ENCODE peak calls at places on chromosomes 7 and 10, in nine cellular contexts. One of them, this sample, is unnamed. For H3K4me1, the result is how much of the 10 kb centered on the place peaks cover.

GRCh38 chr10:48306870-48307531 is 524 bp downstream of the MAPK8 start:
- DNase-seq in fibroblast of lung: peak
- DNase-seq in right atrium auricular region: peak
- DNase-seq in transverse colon: peak
- DNase-seq in suprapubic skin: peak
- DNase-seq in GM12878: no peak
- DNase-seq in testis: peak
- DNase-seq in tibial nerve: peak
- DNase-seq in right lobe of liver: no peak
- DNase-seq in this sample: peak

GRCh38 chr7:132161231-132161915 is 414.9 kb downstream of the PLXNA4 start:
- DNase-seq in fibroblast of lung: peak
- DNase-seq in right atrium auricular region: no peak
- DNase-seq in transverse colon: no peak
- DNase-seq in suprapubic skin: no peak
- DNase-seq in GM12878: no peak
- DNase-seq in testis: peak
- DNase-seq in tibial nerve: no peak
- DNase-seq in right lobe of liver: no peak
- DNase-seq in this sample: no peak

GRCh38 chr7:65219623-65220022 is 154.0 kb upstream of the ZNF92 start:
- DNase-seq in fibroblast of lung: no peak
- DNase-seq in right atrium auricular region: no peak
- DNase-seq in transverse colon: no peak
- DNase-seq in suprapubic skin: no peak
- DNase-seq in GM12878: no peak
- DNase-seq in testis: no peak
- DNase-seq in tibial nerve: no peak
- DNase-seq in right lobe of liver: no peak
- DNase-seq in this sample: no peak

GRCh38 chr10:112774210-112774609 is 175.8 kb upstream of the TCF7L2 start:
- DNase-seq in fibroblast of lung: no peak
- DNase-seq in right atrium auricular region: no peak
- DNase-seq in transverse colon: no peak
- DNase-seq in suprapubic skin: no peak
- DNase-seq in GM12878: no peak
- DNase-seq in testis: no peak
- DNase-seq in tibial nerve: no peak
- DNase-seq in right lobe of liver: no peak
- DNase-seq in this sample: no peak

GRCh38 chr7:87156709-87157108 is 4.5 kb downstream of the DMTF1 start:
- DNase-seq in fibroblast of lung: peak
- DNase-seq in right atrium auricular region: no peak
- DNase-seq in transverse colon: no peak
- DNase-seq in suprapubic skin: no peak
- DNase-seq in GM12878: no peak
- DNase-seq in testis: no peak
- DNase-seq in tibial nerve: no peak
- DNase-seq in right lobe of liver: no peak
- DNase-seq in this sample: no peak

GRCh38 chr10:71268247-71268691 is 50.8 kb upstream of the SLC29A3 start:
- DNase-seq in fibroblast of lung: peak
- DNase-seq in right atrium auricular region: no peak
- DNase-seq in transverse colon: no peak
- DNase-seq in suprapubic skin: no peak
- DNase-seq in GM12878: no peak
- DNase-seq in testis: peak
- DNase-seq in tibial nerve: no peak
- DNase-seq in right lobe of liver: no peak
- DNase-seq in this sample: no peak

GRCh38 chr10:102342958-102343357 is 52.5 kb upstream of the NFKB2 start:
- DNase-seq in fibroblast of lung: peak
- DNase-seq in right atrium auricular region: no peak
- DNase-seq in transverse colon: no peak
- DNase-seq in suprapubic skin: no peak
- DNase-seq in GM12878: no peak
- DNase-seq in testis: no peak
- DNase-seq in tibial nerve: no peak
- DNase-seq in right lobe of liver: no peak
- DNase-seq in this sample: peak

GRCh38 chr7:157568785-157569584 is 232.2 kb downstream of the DNAJB6 start:
- DNase-seq in fibroblast of lung: peak
- DNase-seq in right atrium auricular region: peak
- DNase-seq in transverse colon: peak
- DNase-seq in suprapubic skin: no peak
- DNase-seq in GM12878: no peak
- DNase-seq in testis: peak
- DNase-seq in tibial nerve: peak
- DNase-seq in right lobe of liver: no peak
- DNase-seq in this sample: no peak

GRCh38 chr10:98150544-98150943 is 16.1 kb downstream of the R3HCC1L start:
- DNase-seq in fibroblast of lung: peak
- DNase-seq in right atrium auricular region: no peak
- DNase-seq in transverse colon: no peak
- DNase-seq in suprapubic skin: no peak
- DNase-seq in GM12878: no peak
- DNase-seq in testis: no peak
- DNase-seq in tibial nerve: no peak
- DNase-seq in right lobe of liver: no peak
- DNase-seq in this sample: no peak

DNA sequence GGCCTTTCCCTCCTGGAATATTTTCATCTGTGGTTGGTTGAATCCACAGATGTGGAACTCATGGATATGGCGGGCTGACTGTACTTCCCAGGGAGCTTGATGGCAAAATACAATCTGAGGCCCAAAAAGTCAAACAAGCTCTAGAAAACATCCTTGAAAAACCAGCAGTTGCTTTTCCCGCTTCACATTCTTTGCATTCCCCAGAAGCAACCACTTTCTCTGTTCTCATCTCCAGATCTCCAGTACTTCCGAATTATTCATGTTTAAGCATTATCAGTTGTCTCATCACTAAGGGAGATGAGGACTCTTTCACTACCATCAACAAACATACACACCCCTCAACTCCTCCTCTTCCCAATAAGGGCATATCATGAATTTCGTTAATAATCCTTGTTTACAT is 55.3 kb downstream of the KIF5B start:
- DNase-seq in fibroblast of lung: peak
- DNase-seq in right atrium auricular region: no peak
- DNase-seq in transverse colon: no peak
- DNase-seq in suprapubic skin: no peak
- DNase-seq in GM12878: no peak
- DNase-seq in testis: no peak
- DNase-seq in tibial nerve: no peak
- DNase-seq in right lobe of liver: no peak
- DNase-seq in this sample: peak
- H3K27ac ChIP-seq in fibroblast of lung: no peak
- H3K27ac ChIP-seq in right atrium auricular region: no peak
- H3K27ac ChIP-seq in transverse colon: no peak
- H3K27ac ChIP-seq in suprapubic skin: no peak
- H3K27ac ChIP-seq in GM12878: no peak
- H3K27ac ChIP-seq in testis: no peak
- H3K27ac ChIP-seq in tibial nerve: no peak
- H3K27ac ChIP-seq in right lobe of liver: no peak
- H3K27ac ChIP-seq in this sample: no peak

DNA sequence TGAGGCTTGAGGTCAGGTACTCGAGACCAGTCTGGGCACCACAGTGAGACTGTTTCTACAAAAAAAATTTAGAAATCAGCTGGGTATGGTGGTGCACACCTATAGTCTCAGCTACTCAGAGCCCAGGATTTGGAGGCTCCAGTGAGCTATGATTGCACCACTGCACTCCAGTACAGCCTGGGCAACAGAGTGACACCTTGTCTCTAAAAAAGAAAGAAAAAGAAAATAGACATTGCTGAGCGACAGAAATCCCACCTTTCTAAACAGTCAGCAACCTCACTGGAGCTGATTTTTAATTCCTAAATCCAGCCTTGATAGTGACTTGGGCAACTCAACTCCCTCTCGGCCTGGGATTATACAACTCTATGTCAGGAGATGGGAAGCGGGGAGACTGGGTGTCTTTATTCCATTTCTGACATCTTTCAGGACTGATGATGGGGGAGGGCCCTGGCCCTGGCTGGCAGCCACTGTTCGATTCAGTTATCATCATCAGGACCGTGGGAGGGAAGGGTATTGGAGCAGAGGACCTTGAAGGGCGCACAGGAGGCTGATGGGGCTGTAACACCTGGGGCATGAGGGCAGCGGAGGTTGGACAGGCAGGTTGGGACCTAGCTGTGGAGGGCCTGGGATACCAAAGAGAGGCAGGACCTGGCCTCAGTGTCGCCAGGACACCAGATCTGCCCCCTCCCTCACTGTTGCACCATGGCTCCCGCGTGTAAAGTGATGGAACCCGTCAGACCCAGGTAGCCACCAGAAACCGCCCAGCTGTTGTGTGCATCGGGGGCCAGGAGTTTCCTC is 14.7 kb downstream of the HSPB1 start:
- DNase-seq in fibroblast of lung: no peak
- DNase-seq in right atrium auricular region: no peak
- DNase-seq in transverse colon: no peak
- DNase-seq in suprapubic skin: no peak
- DNase-seq in GM12878: no peak
- DNase-seq in testis: peak
- DNase-seq in tibial nerve: no peak
- DNase-seq in right lobe of liver: no peak
- DNase-seq in this sample: no peak
- TF ChIP-seq CTCF in fibroblast of lung: no peak
- TF ChIP-seq CTCF in right atrium auricular region: no peak
- TF ChIP-seq CTCF in transverse colon: no peak
- TF ChIP-seq CTCF in suprapubic skin: no peak
- TF ChIP-seq CTCF in GM12878: no peak
- TF ChIP-seq CTCF in testis: no peak
- TF ChIP-seq CTCF in tibial nerve: no peak
- TF ChIP-seq CTCF in right lobe of liver: no peak
- TF ChIP-seq CTCF in this sample: no peak

GRCh38 chr7:150695654-150696053 is 10.1 kb downstream of the GIMAP2 start:
- DNase-seq in fibroblast of lung: no peak
- DNase-seq in right atrium auricular region: no peak
- DNase-seq in transverse colon: no peak
- DNase-seq in suprapubic skin: no peak
- DNase-seq in GM12878: no peak
- DNase-seq in testis: no peak
- DNase-seq in tibial nerve: no peak
- DNase-seq in right lobe of liver: no peak
- DNase-seq in this sample: no peak
- H3K4me1 ChIP-seq in fibroblast of lung: under half
- H3K4me1 ChIP-seq in right atrium auricular region: under half
- H3K4me1 ChIP-seq in transverse colon: under half
- H3K4me1 ChIP-seq in suprapubic skin: under half
- H3K4me1 ChIP-seq in GM12878: under half
- H3K4me1 ChIP-seq in testis: under half
- H3K4me1 ChIP-seq in tibial nerve: under half
- H3K4me1 ChIP-seq in right lobe of liver: under half
- H3K4me1 ChIP-seq in this sample: under half

DNA sequence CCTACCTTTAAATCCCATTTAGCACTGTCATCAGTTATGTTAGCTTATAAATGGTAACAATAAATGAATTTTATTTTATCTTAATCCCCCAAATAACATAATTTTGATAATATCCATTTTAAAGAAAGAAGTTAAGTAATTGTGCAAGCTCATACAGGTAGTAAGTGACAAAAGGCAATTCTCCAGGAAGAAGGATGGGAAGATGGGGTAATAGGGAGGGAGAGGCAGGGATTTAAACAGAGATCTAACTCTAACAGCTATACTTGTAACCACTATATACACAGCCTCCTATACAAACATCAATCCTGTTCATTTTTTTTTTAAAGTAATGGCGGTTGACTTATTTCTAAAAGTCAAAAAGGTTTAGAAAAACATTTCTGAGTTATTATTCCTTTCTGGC is 119.4 kb downstream of the SGMS1 start:
- DNase-seq in fibroblast of lung: no peak
- DNase-seq in right atrium auricular region: no peak
- DNase-seq in transverse colon: no peak
- DNase-seq in suprapubic skin: no peak
- DNase-seq in GM12878: no peak
- DNase-seq in testis: no peak
- DNase-seq in tibial nerve: no peak
- DNase-seq in right lobe of liver: no peak
- DNase-seq in this sample: no peak
- H3K27ac ChIP-seq in fibroblast of lung: no peak
- H3K27ac ChIP-seq in right atrium auricular region: no peak
- H3K27ac ChIP-seq in transverse colon: no peak
- H3K27ac ChIP-seq in suprapubic skin: no peak
- H3K27ac ChIP-seq in GM12878: no peak
- H3K27ac ChIP-seq in testis: peak
- H3K27ac ChIP-seq in tibial nerve: no peak
- H3K27ac ChIP-seq in right lobe of liver: no peak
- H3K27ac ChIP-seq in this sample: peak